ENCODE peak calls at places on chromosomes 2 and 18, in four cellular contexts. O, W, V and Q are unnamed samples.

GRCh38 chr2:168787782-168788376 is 14.6 kb upstream of the NOSTRIN start:
- DNase-seq in V (no peak), O (no peak), W (no peak), Q (no peak)

GRCh38 chr2:68516051-68516771 is 48.8 kb downstream of the APLF start:
- DNase-seq in W (no peak), O (no peak), V (no peak), Q (no peak)

GRCh38 chr18:812123-812672 is at the start of gene YES1:
- DNase-seq in W (peak), V (peak), O (peak), Q (peak)

GRCh38 chr2:202033317-202034248 is at the start of gene FZD7:
- DNase-seq in O (peak), V (peak), W (peak), Q (peak)

GRCh38 chr2:167438206-167438605 is 549.9 kb downstream of the XIRP2 start:
- DNase-seq in W (no peak), V (no peak), O (no peak), Q (peak)

GRCh38 chr2:73997813-73998212 is 13.1 kb downstream of the TET3 start:
- DNase-seq in V (no peak), O (no peak), W (no peak), Q (no peak)

GRCh38 chr18:62841405-62841804 is 126.1 kb downstream of the PHLPP1 start:
- DNase-seq in O (no peak), V (no peak), W (no peak), Q (no peak)

GRCh38 chr2:27408601-27409320 is 630 bp downstream of the PPM1G start:
- DNase-seq in W (peak), O (no peak), V (peak), Q (no peak)

GRCh38 chr2:32064021-32064678 is 794 bp downstream of the SPAST start:
- DNase-seq in V (peak), O (peak), W (peak), Q (no peak)

GRCh38 chr2:196331143-196331542 is 159.8 kb upstream of the STK17B start:
- DNase-seq in V (no peak), O (no peak), W (peak), Q (no peak)

GRCh38 chr2:163997466-163997865 is 261.7 kb upstream of the FIGN start:
- DNase-seq in V (no peak), O (no peak), W (no peak), Q (no peak)

GRCh38 chr18:74310411-74310810 is 5.2 kb upstream of the C18orf63 start:
- DNase-seq in W (no peak), O (no peak), V (no peak), Q (peak)

GRCh38 chr2:234953116-234954031 is 1.6 kb downstream of the SH3BP4 start:
- DNase-seq in O (no peak), V (no peak), W (no peak), Q (no peak)

GRCh38 chr18:79750980-79751571 is 46.7 kb upstream of the KCNG2 start:
- DNase-seq in W (no peak), O (no peak), V (no peak), Q (no peak)

GRCh38 chr2:175930504-175930903 is 71.6 kb downstream of the LNPK start:
- DNase-seq in W (no peak), O (no peak), V (no peak), Q (no peak)

GRCh38 chr2:121648206-121648605 is 1.1 kb downstream of the CLASP1 start:
- DNase-seq in V (no peak), O (no peak), W (no peak), Q (peak)

GRCh38 chr2:20113004-20113796 is 61.8 kb upstream of the LAPTM4A start:
- DNase-seq in O (no peak), W (no peak), V (no peak), Q (no peak)

GRCh38 chr2:66802877-66803276 is 368.0 kb downstream of the MEIS1 start:
- DNase-seq in O (no peak), V (no peak), W (no peak), Q (peak)

GRCh38 chr2:116687381-116687780 is 1127.1 kb upstream of the DDX18 start:
- DNase-seq in O (no peak), W (no peak), V (no peak), Q (no peak)

GRCh38 chr2:108492364-108492763 is 41.9 kb upstream of the LIMS1 start:
- DNase-seq in W (no peak), V (no peak), O (no peak), Q (peak)
- TF ChIP-seq TAF1 in W (no peak), V (no peak), O (no peak), Q (no peak)

DNA sequence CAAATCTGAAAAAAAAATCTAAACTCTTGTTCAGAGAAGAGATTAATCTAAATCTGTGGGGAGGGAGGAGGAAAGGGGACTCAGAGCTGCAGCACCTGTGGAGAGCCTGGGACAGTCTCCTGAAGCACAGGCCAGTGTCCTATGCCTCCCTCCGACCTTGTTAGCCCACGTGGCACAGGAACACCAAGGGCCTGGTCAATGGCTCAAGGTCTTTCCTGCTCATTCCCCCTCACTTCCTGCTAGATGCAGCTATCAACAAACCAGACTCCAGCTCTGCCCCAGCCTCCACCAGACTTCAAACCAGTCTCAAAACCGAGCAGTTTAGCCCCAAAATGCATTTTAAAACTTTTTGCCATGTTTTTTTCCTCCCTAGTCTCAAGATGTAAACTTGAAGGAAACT is 20.1 kb upstream of the SULT1C3 start:
- DNase-seq in V (no peak), O (no peak), W (no peak), Q (no peak)
- TF ChIP-seq TAF1 in V (no peak), O (no peak), W (no peak), Q (no peak)

GRCh38 chr2:203061346-203061745 is 46.7 kb downstream of the NBEAL1 start:
- DNase-seq in W (no peak), V (no peak), O (no peak), Q (peak)
- TF ChIP-seq TAF1 in W (no peak), V (no peak), O (no peak), Q (no peak)

GRCh38 chr2:106195996-106196395 is 1.9 kb upstream of the UXS1 start:
- DNase-seq in V (no peak), W (no peak), O (no peak), Q (no peak)
- TF ChIP-seq TAF1 in V (no peak), W (no peak), O (no peak), Q (no peak)

GRCh38 chr2:218648473-218649100 is 10.8 kb downstream of the ZNF142 start:
- DNase-seq in O (peak), W (peak), V (peak), Q (peak)
- TF ChIP-seq TAF1 in O (no peak), W (no peak), V (no peak), Q (no peak)

GRCh38 chr2:237434916-237435315 is 21.0 kb upstream of the COL6A3 start:
- DNase-seq in W (peak), V (peak), O (no peak), Q (no peak)
- TF ChIP-seq TAF1 in W (no peak), V (no peak), O (no peak), Q (no peak)